ENCODE peak calls at places on chromosome 12, in nine cellular contexts. O is NCI-H1417, E is amygdala, S is IMR-90, N is AG04449, Q is posterior cingulate gyrus, A is NCI-H345, T is SK-MEL-5, M is colonic mucosa. K is an unnamed sample.

GRCh38 chr12:76033116-76034001 is 1.8 kb upstream of the PHLDA1 start:
- DNase-seq in N (no peak), A (no peak), E (no peak), Q (no peak), M (no peak), T (no peak), S (peak), O (no peak), K (no peak)

GRCh38 chr12:76586764-76587395 is 27.3 kb upstream of the OSBPL8 start:
- DNase-seq in O (peak), A (no peak), Q (no peak), T (peak), M (peak), N (peak), S (peak), E (no peak), K (peak)

GRCh38 chr12:11773889-11774677 is 124.6 kb downstream of the ETV6 start:
- DNase-seq in O (no peak), M (no peak), A (no peak), S (no peak), T (no peak), E (no peak), N (no peak), Q (no peak), K (no peak)

GRCh38 chr12:129693731-129694130 is 210.1 kb downstream of the TMEM132D start:
- DNase-seq in Q (no peak), T (peak), A (no peak), S (no peak), O (no peak), E (no peak), M (no peak), N (no peak), K (no peak)

GRCh38 chr12:109877504-109878246 is 2.7 kb downstream of the GLTP start:
- DNase-seq in Q (no peak), E (no peak), S (no peak), N (no peak), T (no peak), A (no peak), M (no peak), O (no peak), K (no peak)

GRCh38 chr12:180445-180844 is 33.5 kb downstream of the SLC6A12 start:
- DNase-seq in E (no peak), M (peak), O (no peak), A (no peak), N (no peak), T (peak), Q (no peak), S (peak), K (peak)

GRCh38 chr12:10167588-10167987 is 4.3 kb downstream of the OLR1 start:
- DNase-seq in N (no peak), Q (no peak), S (no peak), O (no peak), T (no peak), E (no peak), M (no peak), A (no peak), K (no peak)

GRCh38 chr12:120639771-120640721 is at the start of gene CABP1:
- DNase-seq in N (no peak), O (peak), M (peak), T (peak), E (no peak), Q (no peak), A (peak), S (no peak), K (no peak)

GRCh38 chr12:27979145-27979544 is 6.6 kb upstream of the PTHLH start:
- DNase-seq in M (no peak), N (no peak), T (peak), A (no peak), Q (no peak), E (no peak), O (no peak), S (peak), K (no peak)

GRCh38 chr12:18139989-18140596 is 50.1 kb upstream of the RERGL start:
- DNase-seq in Q (no peak), M (no peak), T (peak), A (peak), N (no peak), S (peak), O (peak), E (no peak), K (no peak)

GRCh38 chr12:130916251-130916911 is 37.3 kb upstream of the ADGRD1 start:
- DNase-seq in A (peak), N (no peak), T (peak), O (peak), M (peak), S (peak), Q (peak), E (peak), K (peak)

GRCh38 chr12:2974560-2974971 is 15.4 kb downstream of the TEAD4 start:
- DNase-seq in M (no peak), O (no peak), N (no peak), A (no peak), S (peak), T (no peak), Q (no peak), E (no peak), K (no peak)

GRCh38 chr12:26360062-26360461 is 164.7 kb downstream of the SSPN start:
- DNase-seq in Q (no peak), A (no peak), T (no peak), M (no peak), E (no peak), O (no peak), N (no peak), S (no peak), K (no peak)

GRCh38 chr12:50934371-50934851 is 17.9 kb upstream of the HIGD1C start:
- DNase-seq in S (no peak), E (no peak), M (no peak), A (no peak), Q (no peak), N (no peak), T (no peak), O (no peak), K (no peak)

GRCh38 chr12:19757317-19757877 is 318.1 kb downstream of the AEBP2 start:
- DNase-seq in T (peak), E (no peak), N (no peak), M (no peak), O (peak), S (peak), A (peak), Q (no peak), K (no peak)

GRCh38 chr12:88325076-88325827 is 183.1 kb downstream of the TMTC3 start:
- DNase-seq in O (no peak), E (no peak), T (peak), A (no peak), M (no peak), Q (no peak), S (peak), N (peak), K (no peak)

GRCh38 chr12:110737532-110737931 is 5.2 kb downstream of the PPP1CC start:
- DNase-seq in T (no peak), M (no peak), N (no peak), Q (no peak), A (no peak), S (no peak), O (no peak), E (no peak), K (no peak)

GRCh38 chr12:45587877-45588530 is 141.5 kb upstream of the ARID2 start:
- DNase-seq in O (no peak), S (no peak), N (no peak), M (peak), A (no peak), Q (no peak), E (no peak), T (peak), K (no peak)

GRCh38 chr12:113528606-113529005 is 56.9 kb upstream of the LHX5 start:
- DNase-seq in N (no peak), M (no peak), S (no peak), O (peak), Q (no peak), E (no peak), A (no peak), T (no peak), K (no peak)

GRCh38 chr12:102061096-102061555 is 665 bp downstream of the WASHC3 start:
- DNase-seq in M (no peak), Q (no peak), T (no peak), N (no peak), A (no peak), O (peak), E (no peak), S (peak), K (no peak)

GRCh38 chr12:119412811-119413794 is 78.6 kb downstream of the CCDC60 start:
- DNase-seq in A (peak), N (peak), Q (peak), M (peak), S (peak), O (peak), T (peak), E (no peak), K (peak)

GRCh38 chr12:112979281-112979680 is 962 bp downstream of the OAS2 start:
- DNase-seq in A (no peak), M (peak), S (no peak), O (no peak), Q (no peak), E (no peak), T (no peak), N (no peak), K (no peak)

GRCh38 chr12:116919247-116919671 is 8.5 kb downstream of the FBXW8 start:
- DNase-seq in T (no peak), A (no peak), N (no peak), S (no peak), M (peak), Q (no peak), O (peak), E (no peak), K (peak)

GRCh38 chr12:71947645-71948105 is 9.0 kb downstream of the TPH2 start:
- DNase-seq in S (peak), O (peak), T (no peak), N (no peak), E (no peak), A (peak), Q (peak), M (no peak), K (peak)

GRCh38 chr12:99455350-99456037 is 192.1 kb upstream of the GARIN6 start:
- DNase-seq in Q (no peak), M (no peak), T (peak), O (peak), E (no peak), A (peak), N (peak), S (no peak), K (no peak)

GRCh38 chr12:122976648-122976975 is 1.6 kb downstream of the OGFOD2 start:
- DNase-seq in O (no peak), A (no peak), Q (no peak), E (no peak), S (no peak), T (no peak), M (no peak), N (no peak), K (no peak)

GRCh38 chr12:117188961-117189724 is 1.1 kb downstream of the FBXO21 start:
- DNase-seq in N (peak), A (no peak), M (no peak), S (peak), Q (no peak), O (no peak), E (no peak), T (no peak), K (peak)

GRCh38 chr12:52139579-52140062 is 52.2 kb downstream of the KRT80 start:
- DNase-seq in S (peak), N (no peak), E (no peak), A (peak), Q (no peak), M (peak), T (peak), O (peak), K (no peak)

GRCh38 chr12:93318720-93319522 is 58.8 kb upstream of the NUDT4 start:
- DNase-seq in T (no peak), E (no peak), N (no peak), S (no peak), Q (no peak), O (peak), A (peak), M (no peak), K (no peak)

GRCh38 chr12:127548123-127548553 is 718.8 kb upstream of the TMEM132C start:
- DNase-seq in S (peak), A (peak), N (peak), M (no peak), E (no peak), T (no peak), Q (no peak), O (peak), K (no peak)

GRCh38 chr12:2282321-2282720 is 229.5 kb downstream of the CACNA1C start:
- DNase-seq in S (no peak), T (no peak), O (no peak), M (no peak), E (no peak), Q (no peak), A (no peak), N (no peak), K (no peak)

GRCh38 chr12:56150563-56150962 is 1.8 kb upstream of the MYL6B start:
- DNase-seq in S (peak), N (no peak), A (no peak), Q (no peak), M (no peak), E (no peak), O (peak), T (no peak), K (no peak)

GRCh38 chr12:126772171-126772864 is 1494.7 kb upstream of the TMEM132C start:
- DNase-seq in M (no peak), A (no peak), S (peak), Q (no peak), N (no peak), E (no peak), T (peak), O (peak), K (peak)

GRCh38 chr12:110694330-110694891 is 5.5 kb upstream of the HVCN1 start:
- DNase-seq in T (no peak), M (no peak), O (no peak), S (no peak), N (no peak), E (no peak), Q (no peak), A (no peak), K (peak)

GRCh38 chr12:52647601-52648000 is 4.4 kb downstream of the KRT2 start:
- DNase-seq in O (no peak), N (no peak), T (no peak), A (no peak), Q (no peak), M (peak), E (no peak), S (no peak), K (no peak)

GRCh38 chr12:126773491-126773890 is 1493.5 kb upstream of the TMEM132C start:
- DNase-seq in M (no peak), T (no peak), N (no peak), A (no peak), Q (no peak), S (no peak), O (no peak), E (no peak), K (no peak)

GRCh38 chr12:53065975-53066593 is 13.1 kb downstream of the SPRYD3 start:
- DNase-seq in S (peak), T (peak), A (peak), O (peak), Q (peak), E (peak), N (no peak), M (peak), K (peak)

GRCh38 chr12:83818888-83819287 is 1093.7 kb downstream of the SLC6A15 start:
- DNase-seq in O (no peak), E (no peak), A (no peak), N (no peak), T (no peak), Q (no peak), S (peak), M (no peak), K (peak)

GRCh38 chr12:60279224-60279623 is 683.4 kb downstream of the SLC16A7 start:
- DNase-seq in A (no peak), S (peak), T (no peak), N (no peak), E (no peak), Q (no peak), O (no peak), M (no peak), K (no peak)

K was measured in mucosa of gallbladder.